ENCODE peak calls at places on chromosomes 4 and X, in nine cellular contexts. One of them, this sample, is unnamed.

GRCh38 chr4:2247128-2248043 is 5.5 kb upstream of the HAUS3 start:
- DNase-seq in fibroblast of mammary gland: no peak
- DNase-seq in right atrium auricular region: peak; percentile 51
- DNase-seq in T-cell: no peak
- DNase-seq in neural crest cell: no peak
- DNase-seq in naive thymus-derived CD8-positive, alpha-beta T cell: no peak
- DNase-seq in fibroblast of lung: no peak
- DNase-seq in cerebellum: no peak
- DNase-seq in iPS-NIHi11: peak; percentile 13
- DNase-seq in this sample: no peak

GRCh38 chr4:2914220-2915126 is 48.7 kb downstream of the NOP14 start:
- DNase-seq in T-cell: no peak
- DNase-seq in neural crest cell: no peak
- DNase-seq in right atrium auricular region: no peak
- DNase-seq in iPS-NIHi11: no peak
- DNase-seq in fibroblast of lung: no peak
- DNase-seq in naive thymus-derived CD8-positive, alpha-beta T cell: no peak
- DNase-seq in cerebellum: no peak
- DNase-seq in fibroblast of mammary gland: no peak
- DNase-seq in this sample: no peak

GRCh38 chrX:22300130-22300529 is 27.4 kb downstream of the CBLL2 start:
- DNase-seq in neural crest cell: no peak
- DNase-seq in iPS-NIHi11: no peak
- DNase-seq in T-cell: no peak
- DNase-seq in naive thymus-derived CD8-positive, alpha-beta T cell: no peak
- DNase-seq in right atrium auricular region: no peak
- DNase-seq in fibroblast of mammary gland: peak; percentile 51
- DNase-seq in fibroblast of lung: peak; percentile 78
- DNase-seq in cerebellum: peak; percentile 74
- DNase-seq in this sample: peak; percentile 19

GRCh38 chr4:4762909-4763814 is 96.3 kb upstream of the MSX1 start:
- DNase-seq in fibroblast of lung: peak; percentile 49
- DNase-seq in fibroblast of mammary gland: peak; percentile 60
- DNase-seq in right atrium auricular region: no peak
- DNase-seq in neural crest cell: no peak
- DNase-seq in iPS-NIHi11: peak; percentile 43
- DNase-seq in T-cell: no peak
- DNase-seq in cerebellum: no peak
- DNase-seq in naive thymus-derived CD8-positive, alpha-beta T cell: no peak
- DNase-seq in this sample: no peak

GRCh38 chr4:172726001-172726423 is 442.6 kb upstream of the GALNT7 start:
- DNase-seq in neural crest cell: no peak
- DNase-seq in cerebellum: no peak
- DNase-seq in fibroblast of lung: no peak
- DNase-seq in fibroblast of mammary gland: no peak
- DNase-seq in iPS-NIHi11: no peak
- DNase-seq in right atrium auricular region: no peak
- DNase-seq in naive thymus-derived CD8-positive, alpha-beta T cell: no peak
- DNase-seq in T-cell: no peak
- DNase-seq in this sample: no peak

GRCh38 chrX:17635231-17635630 is 102.1 kb upstream of the SCML1 start:
- DNase-seq in neural crest cell: peak; percentile 70
- DNase-seq in cerebellum: no peak
- DNase-seq in naive thymus-derived CD8-positive, alpha-beta T cell: no peak
- DNase-seq in fibroblast of lung: peak; percentile 57
- DNase-seq in fibroblast of mammary gland: no peak
- DNase-seq in right atrium auricular region: no peak
- DNase-seq in T-cell: no peak
- DNase-seq in iPS-NIHi11: peak; percentile 79
- DNase-seq in this sample: no peak

GRCh38 chr4:76783836-76784235 is 114.1 kb downstream of the SOWAHB start:
- DNase-seq in naive thymus-derived CD8-positive, alpha-beta T cell: no peak
- DNase-seq in right atrium auricular region: no peak
- DNase-seq in T-cell: no peak
- DNase-seq in fibroblast of lung: peak; percentile 11
- DNase-seq in fibroblast of mammary gland: peak; percentile 26
- DNase-seq in neural crest cell: no peak
- DNase-seq in cerebellum: no peak
- DNase-seq in iPS-NIHi11: no peak
- DNase-seq in this sample: no peak

GRCh38 chr4:40234519-40235039 is 37.7 kb downstream of the RHOH start:
- DNase-seq in fibroblast of mammary gland: no peak
- DNase-seq in fibroblast of lung: no peak
- DNase-seq in T-cell: no peak
- DNase-seq in neural crest cell: no peak
- DNase-seq in naive thymus-derived CD8-positive, alpha-beta T cell: no peak
- DNase-seq in iPS-NIHi11: no peak
- DNase-seq in cerebellum: no peak
- DNase-seq in right atrium auricular region: no peak
- DNase-seq in this sample: no peak

GRCh38 chr4:6776920-6777635 is 5.4 kb upstream of the KIAA0232 start:
- DNase-seq in fibroblast of lung: no peak
- DNase-seq in naive thymus-derived CD8-positive, alpha-beta T cell: no peak
- DNase-seq in fibroblast of mammary gland: no peak
- DNase-seq in iPS-NIHi11: no peak
- DNase-seq in T-cell: no peak
- DNase-seq in right atrium auricular region: no peak
- DNase-seq in cerebellum: no peak
- DNase-seq in neural crest cell: no peak
- DNase-seq in this sample: no peak

GRCh38 chr4:37453361-37454262 is 209.1 kb downstream of the NWD2 start:
- DNase-seq in fibroblast of mammary gland: no peak
- DNase-seq in T-cell: peak; percentile 28
- DNase-seq in naive thymus-derived CD8-positive, alpha-beta T cell: peak; percentile 25
- DNase-seq in right atrium auricular region: no peak
- DNase-seq in iPS-NIHi11: peak; percentile 91
- DNase-seq in fibroblast of lung: peak; percentile 17
- DNase-seq in neural crest cell: peak; percentile 57
- DNase-seq in cerebellum: peak; percentile 86
- DNase-seq in this sample: no peak

GRCh38 chrX:82816001-82816400 is 692.1 kb upstream of the POU3F4 start:
- DNase-seq in neural crest cell: no peak
- DNase-seq in cerebellum: no peak
- DNase-seq in fibroblast of mammary gland: no peak
- DNase-seq in T-cell: no peak
- DNase-seq in right atrium auricular region: no peak
- DNase-seq in iPS-NIHi11: no peak
- DNase-seq in naive thymus-derived CD8-positive, alpha-beta T cell: no peak
- DNase-seq in fibroblast of lung: peak; percentile 8
- DNase-seq in this sample: no peak